ENCODE peak calls at places on chromosomes 13 and 19, in eight cellular contexts. One of them, this sample, is unnamed.

GRCh38 chr13:75494491-75494890 is 12.5 kb upstream of the TBC1D4 start:
- DNase-seq in Ammon's horn: no peak
- DNase-seq in non-pigmented ciliary epithelial cell: no peak
- DNase-seq in activated CD4-positive, alpha-beta T cell treated with anti-CD3 and anti-CD28 coated beads, Interleukin-2, amount 10 ng/mL, durations not matched to agents 7 days and 5 days: no peak
- DNase-seq in thoracic aorta: no peak
- DNase-seq in endothelial cell of umbilical vein: no peak
- DNase-seq in HT1080: no peak
- DNase-seq in activated T-helper 1 cell treated with anti-CD3 and anti-CD28 coated beads, Interleukin-12 subunit alpha, Interleukin-12 subunit beta, Interleukin-2, Interleukin-4 antibody, amounts not matched to agents 30 ng/mL and 10 ng/mL and 1 ng/mL, durations not matched to agents 14 hours and 24 hours and 36 hours: no peak
- DNase-seq in this sample: no peak

GRCh38 chr19:10580979-10581631 is 6.0 kb downstream of the AP1M2 start:
- DNase-seq in Ammon's horn: peak
- DNase-seq in non-pigmented ciliary epithelial cell: peak
- DNase-seq in activated CD4-positive, alpha-beta T cell treated with anti-CD3 and anti-CD28 coated beads, Interleukin-2, amount 10 ng/mL, durations not matched to agents 7 days and 5 days: peak
- DNase-seq in thoracic aorta: peak
- DNase-seq in endothelial cell of umbilical vein: peak
- DNase-seq in HT1080: peak
- DNase-seq in activated T-helper 1 cell treated with anti-CD3 and anti-CD28 coated beads, Interleukin-12 subunit alpha, Interleukin-12 subunit beta, Interleukin-2, Interleukin-4 antibody, amounts not matched to agents 30 ng/mL and 10 ng/mL and 1 ng/mL, durations not matched to agents 14 hours and 24 hours and 36 hours: peak
- DNase-seq in this sample: peak

GRCh38 chr19:33771308-33772101 is 25.2 kb upstream of the KCTD15 start:
- DNase-seq in Ammon's horn: peak
- DNase-seq in non-pigmented ciliary epithelial cell: no peak
- DNase-seq in activated CD4-positive, alpha-beta T cell treated with anti-CD3 and anti-CD28 coated beads, Interleukin-2, amount 10 ng/mL, durations not matched to agents 7 days and 5 days: peak
- DNase-seq in thoracic aorta: no peak
- DNase-seq in endothelial cell of umbilical vein: peak
- DNase-seq in HT1080: peak
- DNase-seq in activated T-helper 1 cell treated with anti-CD3 and anti-CD28 coated beads, Interleukin-12 subunit alpha, Interleukin-12 subunit beta, Interleukin-2, Interleukin-4 antibody, amounts not matched to agents 30 ng/mL and 10 ng/mL and 1 ng/mL, durations not matched to agents 14 hours and 24 hours and 36 hours: peak
- DNase-seq in this sample: peak

GRCh38 chr13:97953376-97953970 is at the start of gene IPO5:
- DNase-seq in Ammon's horn: no peak
- DNase-seq in non-pigmented ciliary epithelial cell: no peak
- DNase-seq in activated CD4-positive, alpha-beta T cell treated with anti-CD3 and anti-CD28 coated beads, Interleukin-2, amount 10 ng/mL, durations not matched to agents 7 days and 5 days: no peak
- DNase-seq in thoracic aorta: no peak
- DNase-seq in endothelial cell of umbilical vein: no peak
- DNase-seq in HT1080: peak
- DNase-seq in activated T-helper 1 cell treated with anti-CD3 and anti-CD28 coated beads, Interleukin-12 subunit alpha, Interleukin-12 subunit beta, Interleukin-2, Interleukin-4 antibody, amounts not matched to agents 30 ng/mL and 10 ng/mL and 1 ng/mL, durations not matched to agents 14 hours and 24 hours and 36 hours: no peak
- DNase-seq in this sample: no peak

GRCh38 chr19:13043285-13043684 is 48.0 kb downstream of the NFIX start:
- DNase-seq in Ammon's horn: no peak
- DNase-seq in non-pigmented ciliary epithelial cell: no peak
- DNase-seq in activated CD4-positive, alpha-beta T cell treated with anti-CD3 and anti-CD28 coated beads, Interleukin-2, amount 10 ng/mL, durations not matched to agents 7 days and 5 days: no peak
- DNase-seq in thoracic aorta: no peak
- DNase-seq in endothelial cell of umbilical vein: no peak
- DNase-seq in HT1080: no peak
- DNase-seq in activated T-helper 1 cell treated with anti-CD3 and anti-CD28 coated beads, Interleukin-12 subunit alpha, Interleukin-12 subunit beta, Interleukin-2, Interleukin-4 antibody, amounts not matched to agents 30 ng/mL and 10 ng/mL and 1 ng/mL, durations not matched to agents 14 hours and 24 hours and 36 hours: no peak
- DNase-seq in this sample: no peak

GRCh38 chr13:51221674-51222509 is at the start of gene FAM124A:
- DNase-seq in Ammon's horn: peak
- DNase-seq in non-pigmented ciliary epithelial cell: no peak
- DNase-seq in activated CD4-positive, alpha-beta T cell treated with anti-CD3 and anti-CD28 coated beads, Interleukin-2, amount 10 ng/mL, durations not matched to agents 7 days and 5 days: peak
- DNase-seq in thoracic aorta: no peak
- DNase-seq in endothelial cell of umbilical vein: peak
- DNase-seq in HT1080: peak
- DNase-seq in activated T-helper 1 cell treated with anti-CD3 and anti-CD28 coated beads, Interleukin-12 subunit alpha, Interleukin-12 subunit beta, Interleukin-2, Interleukin-4 antibody, amounts not matched to agents 30 ng/mL and 10 ng/mL and 1 ng/mL, durations not matched to agents 14 hours and 24 hours and 36 hours: peak
- DNase-seq in this sample: peak

GRCh38 chr13:39102981-39103490 is 64.8 kb downstream of the NHLRC3 start:
- DNase-seq in Ammon's horn: peak
- DNase-seq in non-pigmented ciliary epithelial cell: no peak
- DNase-seq in activated CD4-positive, alpha-beta T cell treated with anti-CD3 and anti-CD28 coated beads, Interleukin-2, amount 10 ng/mL, durations not matched to agents 7 days and 5 days: no peak
- DNase-seq in thoracic aorta: no peak
- DNase-seq in endothelial cell of umbilical vein: no peak
- DNase-seq in HT1080: peak
- DNase-seq in activated T-helper 1 cell treated with anti-CD3 and anti-CD28 coated beads, Interleukin-12 subunit alpha, Interleukin-12 subunit beta, Interleukin-2, Interleukin-4 antibody, amounts not matched to agents 30 ng/mL and 10 ng/mL and 1 ng/mL, durations not matched to agents 14 hours and 24 hours and 36 hours: no peak
- DNase-seq in this sample: no peak

GRCh38 chr19:32458500-32459123 is 53.0 kb downstream of the DPY19L3 start:
- DNase-seq in Ammon's horn: no peak
- DNase-seq in non-pigmented ciliary epithelial cell: no peak
- DNase-seq in activated CD4-positive, alpha-beta T cell treated with anti-CD3 and anti-CD28 coated beads, Interleukin-2, amount 10 ng/mL, durations not matched to agents 7 days and 5 days: no peak
- DNase-seq in thoracic aorta: no peak
- DNase-seq in endothelial cell of umbilical vein: peak
- DNase-seq in HT1080: no peak
- DNase-seq in activated T-helper 1 cell treated with anti-CD3 and anti-CD28 coated beads, Interleukin-12 subunit alpha, Interleukin-12 subunit beta, Interleukin-2, Interleukin-4 antibody, amounts not matched to agents 30 ng/mL and 10 ng/mL and 1 ng/mL, durations not matched to agents 14 hours and 24 hours and 36 hours: no peak
- DNase-seq in this sample: no peak

GRCh38 chr13:111363591-111363990 is 43.1 kb downstream of the TEX29 start:
- DNase-seq in Ammon's horn: no peak
- DNase-seq in non-pigmented ciliary epithelial cell: no peak
- DNase-seq in activated CD4-positive, alpha-beta T cell treated with anti-CD3 and anti-CD28 coated beads, Interleukin-2, amount 10 ng/mL, durations not matched to agents 7 days and 5 days: no peak
- DNase-seq in thoracic aorta: no peak
- DNase-seq in endothelial cell of umbilical vein: no peak
- DNase-seq in HT1080: no peak
- DNase-seq in activated T-helper 1 cell treated with anti-CD3 and anti-CD28 coated beads, Interleukin-12 subunit alpha, Interleukin-12 subunit beta, Interleukin-2, Interleukin-4 antibody, amounts not matched to agents 30 ng/mL and 10 ng/mL and 1 ng/mL, durations not matched to agents 14 hours and 24 hours and 36 hours: no peak
- DNase-seq in this sample: no peak

GRCh38 chr19:7522923-7523667 is 671 bp downstream of the MCOLN1 start:
- DNase-seq in Ammon's horn: no peak
- DNase-seq in non-pigmented ciliary epithelial cell: no peak
- DNase-seq in activated CD4-positive, alpha-beta T cell treated with anti-CD3 and anti-CD28 coated beads, Interleukin-2, amount 10 ng/mL, durations not matched to agents 7 days and 5 days: no peak
- DNase-seq in thoracic aorta: no peak
- DNase-seq in endothelial cell of umbilical vein: no peak
- DNase-seq in HT1080: no peak
- DNase-seq in activated T-helper 1 cell treated with anti-CD3 and anti-CD28 coated beads, Interleukin-12 subunit alpha, Interleukin-12 subunit beta, Interleukin-2, Interleukin-4 antibody, amounts not matched to agents 30 ng/mL and 10 ng/mL and 1 ng/mL, durations not matched to agents 14 hours and 24 hours and 36 hours: no peak
- DNase-seq in this sample: peak

GRCh38 chr13:60869941-60870613 is 473.1 kb downstream of the TDRD3 start:
- DNase-seq in Ammon's horn: no peak
- DNase-seq in non-pigmented ciliary epithelial cell: no peak
- DNase-seq in activated CD4-positive, alpha-beta T cell treated with anti-CD3 and anti-CD28 coated beads, Interleukin-2, amount 10 ng/mL, durations not matched to agents 7 days and 5 days: no peak
- DNase-seq in thoracic aorta: no peak
- DNase-seq in endothelial cell of umbilical vein: no peak
- DNase-seq in HT1080: no peak
- DNase-seq in activated T-helper 1 cell treated with anti-CD3 and anti-CD28 coated beads, Interleukin-12 subunit alpha, Interleukin-12 subunit beta, Interleukin-2, Interleukin-4 antibody, amounts not matched to agents 30 ng/mL and 10 ng/mL and 1 ng/mL, durations not matched to agents 14 hours and 24 hours and 36 hours: no peak
- DNase-seq in this sample: no peak

GRCh38 chr13:18235756-18236527 is 945.7 kb downstream of the TUBA3C start:
- DNase-seq in Ammon's horn: no peak
- DNase-seq in non-pigmented ciliary epithelial cell: no peak
- DNase-seq in activated CD4-positive, alpha-beta T cell treated with anti-CD3 and anti-CD28 coated beads, Interleukin-2, amount 10 ng/mL, durations not matched to agents 7 days and 5 days: no peak
- DNase-seq in thoracic aorta: no peak
- DNase-seq in endothelial cell of umbilical vein: no peak
- DNase-seq in HT1080: no peak
- DNase-seq in activated T-helper 1 cell treated with anti-CD3 and anti-CD28 coated beads, Interleukin-12 subunit alpha, Interleukin-12 subunit beta, Interleukin-2, Interleukin-4 antibody, amounts not matched to agents 30 ng/mL and 10 ng/mL and 1 ng/mL, durations not matched to agents 14 hours and 24 hours and 36 hours: no peak
- DNase-seq in this sample: no peak